ENCODE peak calls at places on chromosomes 16 and 17, in nine cellular contexts. C is stimulated activated CD4-positive, alpha-beta T cell treated with anti-CD3 and anti-CD28 coated beads, TNF-alpha, amount 100 ng/mL, for 1 hour; Q is lung; P is HuH-7.5; L is iris pigment epithelial cell; K is substantia nigra; O is A172; Z is GM19239; D is NCI-H1092 treated with DMSO at 0.1 percent for 48 hours. X is an unnamed sample.

GRCh38 chr17:8161289-8162231 is 1.2 kb downstream of the VAMP2 start:
- DNase-seq in Z (no peak), L (no peak), O (no peak), K (no peak), Q (no peak), P (no peak), C (no peak), D (no peak), X (no peak)

GRCh38 chr17:4934173-4934979 is 2.3 kb downstream of the GP1BA start:
- DNase-seq in L (peak), K (no peak), D (no peak), Q (no peak), C (no peak), P (no peak), O (peak), Z (peak), X (peak)

GRCh38 chr16:31438414-31438813 is 4.2 kb downstream of the ZNF843 start:
- DNase-seq in K (no peak), D (no peak), Q (no peak), L (no peak), P (no peak), C (no peak), O (no peak), Z (no peak), X (no peak)

GRCh38 chr16:81366316-81366932 is 51.7 kb downstream of the GAN start:
- DNase-seq in L (peak), D (peak), Z (no peak), Q (no peak), P (peak), O (peak), K (no peak), C (no peak), X (no peak)

GRCh38 chr16:85768225-85768624 is 17.3 kb upstream of the C16orf74 start:
- DNase-seq in O (peak), L (no peak), Z (no peak), Q (no peak), D (no peak), C (no peak), K (no peak), P (no peak), X (no peak)

GRCh38 chr16:15466886-15467781 is 32.7 kb downstream of the BMERB1 start:
- DNase-seq in Q (no peak), L (no peak), D (no peak), P (no peak), Z (no peak), K (no peak), O (peak), C (no peak), X (no peak)

GRCh38 chr16:1314399-1315068 is 5.1 kb downstream of the UBE2I start:
- DNase-seq in Z (no peak), O (no peak), C (no peak), Q (no peak), P (no peak), L (no peak), D (no peak), K (no peak), X (no peak)

GRCh38 chr16:9909072-9909471 is 273.2 kb downstream of the GRIN2A start:
- DNase-seq in C (no peak), Q (no peak), Z (no peak), L (no peak), O (no peak), K (no peak), D (no peak), P (no peak), X (no peak)

GRCh38 chr17:79201536-79202227 is 127.1 kb downstream of the ENGASE start:
- DNase-seq in Q (no peak), Z (no peak), O (peak), D (no peak), K (no peak), L (no peak), C (no peak), P (no peak), X (no peak)

GRCh38 chr17:45270828-45271418 is 9.0 kb upstream of the SPATA32 start:
- DNase-seq in L (no peak), C (peak), P (peak), D (no peak), Z (no peak), K (no peak), Q (no peak), O (no peak), X (no peak)

GRCh38 chr17:81550830-81551457 is 1.2 kb downstream of the FAAP100 start:
- DNase-seq in O (no peak), D (no peak), P (no peak), K (no peak), Q (no peak), C (no peak), L (no peak), Z (no peak), X (no peak)

GRCh38 chr16:10957771-10958486 is 13.6 kb downstream of the CLEC16A start:
- DNase-seq in P (no peak), Z (no peak), D (no peak), C (no peak), K (no peak), Q (no peak), O (no peak), L (peak), X (peak)

GRCh38 chr16:84827897-84828296 is 8.1 kb downstream of the CRISPLD2 start:
- DNase-seq in D (no peak), L (no peak), C (no peak), K (no peak), Z (no peak), P (no peak), O (no peak), Q (no peak), X (no peak)

GRCh38 chr17:9817086-9817485 is 4.8 kb downstream of the GSG1L2 start:
- DNase-seq in Q (peak), D (no peak), Z (no peak), L (peak), C (no peak), P (peak), O (peak), K (no peak), X (no peak)